ENCODE peak calls at places on chromosomes 3 and 15, in five cellular contexts. One of them, this sample, is unnamed.

GRCh38 chr15:99719096-99719541 is 14.1 kb downstream of the LYSMD4 start:
- DNase-seq in OCI-LY7: no peak
- DNase-seq in PC-3: peak; percentile 47
- DNase-seq in GM23338: no peak
- DNase-seq in SK-N-SH: no peak
- DNase-seq in this sample: no peak

GRCh38 chr3:16739416-16740091 is 134.3 kb upstream of the DAZL start:
- DNase-seq in OCI-LY7: no peak
- DNase-seq in PC-3: peak; percentile 22
- DNase-seq in GM23338: no peak
- DNase-seq in SK-N-SH: no peak
- DNase-seq in this sample: no peak

GRCh38 chr3:49296781-49297420 is 19.9 kb upstream of the C3orf62 start:
- DNase-seq in OCI-LY7: no peak
- DNase-seq in PC-3: no peak
- DNase-seq in GM23338: no peak
- DNase-seq in SK-N-SH: no peak
- DNase-seq in this sample: no peak

GRCh38 chr3:115550285-115550741 is 73.0 kb upstream of the GAP43 start:
- DNase-seq in OCI-LY7: no peak
- DNase-seq in PC-3: no peak
- DNase-seq in GM23338: no peak
- DNase-seq in SK-N-SH: no peak
- DNase-seq in this sample: no peak

GRCh38 chr15:58462547-58462946 is 30.8 kb downstream of the LIPC start:
- DNase-seq in OCI-LY7: peak; percentile 15
- DNase-seq in PC-3: peak; percentile 67
- DNase-seq in GM23338: no peak
- DNase-seq in SK-N-SH: no peak
- DNase-seq in this sample: no peak

GRCh38 chr3:55639143-55639542 is 152.0 kb upstream of the WNT5A start:
- DNase-seq in OCI-LY7: no peak
- DNase-seq in PC-3: no peak
- DNase-seq in GM23338: no peak
- DNase-seq in SK-N-SH: no peak
- DNase-seq in this sample: no peak

GRCh38 chr15:93005133-93005532 is 83.9 kb downstream of the RGMA start:
- DNase-seq in OCI-LY7: no peak
- DNase-seq in PC-3: no peak
- DNase-seq in GM23338: no peak
- DNase-seq in SK-N-SH: no peak
- DNase-seq in this sample: no peak

GRCh38 chr3:15327941-15328340 is 4.4 kb downstream of the SH3BP5 start:
- DNase-seq in OCI-LY7: peak; percentile 71
- DNase-seq in PC-3: peak; percentile 94
- DNase-seq in GM23338: no peak
- DNase-seq in SK-N-SH: no peak
- DNase-seq in this sample: no peak

GRCh38 chr3:123081718-123082369 is 15.0 kb downstream of the PDIA5 start:
- DNase-seq in OCI-LY7: no peak
- DNase-seq in PC-3: no peak
- DNase-seq in GM23338: no peak
- DNase-seq in SK-N-SH: peak; percentile 66
- DNase-seq in this sample: no peak

GRCh38 chr15:29566914-29567313 is 255.4 kb downstream of the TJP1 start:
- DNase-seq in OCI-LY7: no peak
- DNase-seq in PC-3: no peak
- DNase-seq in GM23338: no peak
- DNase-seq in SK-N-SH: no peak
- DNase-seq in this sample: no peak

GRCh38 chr15:101664303-101664913 is 12.2 kb upstream of the TM2D3 start:
- DNase-seq in OCI-LY7: peak; percentile 29
- DNase-seq in PC-3: peak; percentile 48
- DNase-seq in GM23338: peak; percentile 51
- DNase-seq in SK-N-SH: no peak
- DNase-seq in this sample: no peak

GRCh38 chr3:108271626-108272025 is 24.7 kb upstream of the HHLA2 start:
- DNase-seq in OCI-LY7: no peak
- DNase-seq in PC-3: no peak
- DNase-seq in GM23338: no peak
- DNase-seq in SK-N-SH: no peak
- DNase-seq in this sample: no peak

GRCh38 chr15:57218826-57219576 is 157.3 kb upstream of the CGNL1 start:
- DNase-seq in OCI-LY7: peak; percentile 38
- DNase-seq in PC-3: no peak
- DNase-seq in GM23338: peak; percentile 87
- DNase-seq in SK-N-SH: peak; percentile 27
- DNase-seq in this sample: no peak

GRCh38 chr3:159919873-159920272 is 68.8 kb upstream of the IL12A start:
- DNase-seq in OCI-LY7: no peak
- DNase-seq in PC-3: peak; percentile 96
- DNase-seq in GM23338: no peak
- DNase-seq in SK-N-SH: no peak
- DNase-seq in this sample: no peak

GRCh38 chr3:118968111-118968510 is 66.5 kb downstream of the IGSF11 start:
- DNase-seq in OCI-LY7: peak; percentile 3
- DNase-seq in PC-3: no peak
- DNase-seq in GM23338: peak; percentile 83
- DNase-seq in SK-N-SH: no peak
- DNase-seq in this sample: no peak

GRCh38 chr15:42749266-42749665 is 12.3 kb upstream of the CDAN1 start:
- DNase-seq in OCI-LY7: peak; percentile 23
- DNase-seq in PC-3: no peak
- DNase-seq in GM23338: no peak
- DNase-seq in SK-N-SH: no peak
- DNase-seq in this sample: no peak

GRCh38 chr15:100940785-100941379 is 21.7 kb downstream of the LRRK1 start:
- DNase-seq in OCI-LY7: peak; percentile 68
- DNase-seq in PC-3: no peak
- DNase-seq in GM23338: no peak
- DNase-seq in SK-N-SH: no peak
- DNase-seq in this sample: no peak

GRCh38 chr3:128226794-128227399 is 73.6 kb downstream of the EEFSEC start:
- DNase-seq in OCI-LY7: peak; percentile 36
- DNase-seq in PC-3: peak; percentile 39
- DNase-seq in GM23338: peak; percentile 71
- DNase-seq in SK-N-SH: peak; percentile 77
- DNase-seq in this sample: peak; percentile 10

GRCh38 chr15:66625531-66625930 is 59.7 kb upstream of the LCTL start:
- DNase-seq in OCI-LY7: no peak
- DNase-seq in PC-3: no peak
- DNase-seq in GM23338: no peak
- DNase-seq in SK-N-SH: no peak
- DNase-seq in this sample: no peak

GRCh38 chr3:66723231-66723630 is 222.4 kb upstream of the LRIG1 start:
- DNase-seq in OCI-LY7: no peak
- DNase-seq in PC-3: no peak
- DNase-seq in GM23338: no peak
- DNase-seq in SK-N-SH: no peak
- DNase-seq in this sample: no peak

GRCh38 chr15:100596792-100597191 is 5.2 kb downstream of the LINS1 start:
- DNase-seq in OCI-LY7: no peak
- DNase-seq in PC-3: no peak
- DNase-seq in GM23338: no peak
- DNase-seq in SK-N-SH: no peak
- DNase-seq in this sample: no peak

GRCh38 chr15:96358795-96359190 is 28.3 kb downstream of the NR2F2 start:
- DNase-seq in OCI-LY7: no peak
- DNase-seq in PC-3: no peak
- DNase-seq in GM23338: no peak
- DNase-seq in SK-N-SH: peak; percentile 17
- DNase-seq in this sample: no peak

GRCh38 chr3:23385327-23385726 is 182.2 kb downstream of the UBE2E2 start:
- DNase-seq in OCI-LY7: peak; percentile 56
- DNase-seq in PC-3: no peak
- DNase-seq in GM23338: no peak
- DNase-seq in SK-N-SH: no peak
- DNase-seq in this sample: no peak

DNA sequence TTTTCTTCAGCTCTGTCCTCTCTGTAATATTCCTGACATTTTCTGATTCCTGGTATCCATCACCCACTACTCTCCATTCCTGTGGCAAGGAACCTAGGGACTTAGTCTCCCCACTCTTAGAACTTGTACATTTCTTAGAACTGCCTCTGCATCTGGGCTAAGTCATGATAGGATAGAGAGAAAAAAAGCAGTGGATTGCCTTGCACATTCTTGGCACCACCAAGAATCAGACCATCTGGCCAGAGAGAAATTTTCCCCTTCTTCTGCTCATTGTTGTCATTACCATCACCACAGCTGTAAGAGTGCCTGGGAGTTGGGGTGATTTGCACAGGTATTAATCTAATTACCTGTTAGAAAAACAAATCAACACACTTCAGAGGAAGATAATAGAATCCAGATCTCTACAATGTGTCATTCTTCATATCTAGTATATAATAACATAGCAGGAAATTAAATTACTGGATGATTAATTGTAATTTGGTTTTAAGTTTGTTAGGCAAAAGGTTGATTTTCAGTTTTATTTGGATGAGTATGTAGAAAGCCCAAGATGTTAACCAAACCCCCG is 264.8 kb upstream of the ZPLD1 start:
- DNase-seq in OCI-LY7: no peak
- DNase-seq in PC-3: no peak
- DNase-seq in GM23338: no peak
- DNase-seq in SK-N-SH: peak; percentile 27
- DNase-seq in this sample: no peak
- TF ChIP-seq EZH2phosphoT487 in OCI-LY7: no peak
- TF ChIP-seq EZH2phosphoT487 in PC-3: no peak
- TF ChIP-seq EZH2phosphoT487 in GM23338: no peak
- TF ChIP-seq EZH2phosphoT487 in SK-N-SH: no peak
- TF ChIP-seq EZH2phosphoT487 in this sample: no peak

GRCh38 chr15:64490598-64491259 is 30.4 kb downstream of the ZNF609 start:
- DNase-seq in OCI-LY7: no peak
- DNase-seq in PC-3: no peak
- DNase-seq in GM23338: no peak
- DNase-seq in SK-N-SH: no peak
- DNase-seq in this sample: no peak
- TF ChIP-seq EZH2phosphoT487 in OCI-LY7: no peak
- TF ChIP-seq EZH2phosphoT487 in PC-3: no peak
- TF ChIP-seq EZH2phosphoT487 in GM23338: no peak
- TF ChIP-seq EZH2phosphoT487 in SK-N-SH: no peak
- TF ChIP-seq EZH2phosphoT487 in this sample: no peak

GRCh38 chr3:53238881-53239280 is 16.9 kb downstream of the TKT start:
- DNase-seq in OCI-LY7: no peak
- DNase-seq in PC-3: no peak
- DNase-seq in GM23338: no peak
- DNase-seq in SK-N-SH: no peak
- DNase-seq in this sample: no peak
- TF ChIP-seq EZH2phosphoT487 in OCI-LY7: no peak
- TF ChIP-seq EZH2phosphoT487 in PC-3: no peak
- TF ChIP-seq EZH2phosphoT487 in GM23338: no peak
- TF ChIP-seq EZH2phosphoT487 in SK-N-SH: no peak
- TF ChIP-seq EZH2phosphoT487 in this sample: no peak

GRCh38 chr15:48440084-48440483 is 108.9 kb downstream of the DUT start:
- DNase-seq in OCI-LY7: no peak
- DNase-seq in PC-3: no peak
- DNase-seq in GM23338: peak; percentile 79
- DNase-seq in SK-N-SH: no peak
- DNase-seq in this sample: no peak
- TF ChIP-seq EZH2phosphoT487 in OCI-LY7: no peak
- TF ChIP-seq EZH2phosphoT487 in PC-3: no peak
- TF ChIP-seq EZH2phosphoT487 in GM23338: no peak
- TF ChIP-seq EZH2phosphoT487 in SK-N-SH: no peak
- TF ChIP-seq EZH2phosphoT487 in this sample: no peak

GRCh38 chr3:64917914-64918313 is 230.1 kb upstream of the ADAMTS9 start:
- DNase-seq in OCI-LY7: no peak
- DNase-seq in PC-3: no peak
- DNase-seq in GM23338: no peak
- DNase-seq in SK-N-SH: no peak
- DNase-seq in this sample: no peak

GRCh38 chr3:64916192-64916798 is 228.5 kb upstream of the ADAMTS9 start:
- DNase-seq in OCI-LY7: no peak
- DNase-seq in PC-3: no peak
- DNase-seq in GM23338: no peak
- DNase-seq in SK-N-SH: no peak
- DNase-seq in this sample: no peak

GRCh38 chr3:64913515-64913914 is 225.7 kb upstream of the ADAMTS9 start:
- DNase-seq in OCI-LY7: no peak
- DNase-seq in PC-3: no peak
- DNase-seq in GM23338: no peak
- DNase-seq in SK-N-SH: no peak
- DNase-seq in this sample: no peak

GRCh38 chr3:64916937-64917336 is 229.1 kb upstream of the ADAMTS9 start:
- DNase-seq in OCI-LY7: no peak
- DNase-seq in PC-3: no peak
- DNase-seq in GM23338: peak; percentile 75
- DNase-seq in SK-N-SH: no peak
- DNase-seq in this sample: no peak

DNA sequence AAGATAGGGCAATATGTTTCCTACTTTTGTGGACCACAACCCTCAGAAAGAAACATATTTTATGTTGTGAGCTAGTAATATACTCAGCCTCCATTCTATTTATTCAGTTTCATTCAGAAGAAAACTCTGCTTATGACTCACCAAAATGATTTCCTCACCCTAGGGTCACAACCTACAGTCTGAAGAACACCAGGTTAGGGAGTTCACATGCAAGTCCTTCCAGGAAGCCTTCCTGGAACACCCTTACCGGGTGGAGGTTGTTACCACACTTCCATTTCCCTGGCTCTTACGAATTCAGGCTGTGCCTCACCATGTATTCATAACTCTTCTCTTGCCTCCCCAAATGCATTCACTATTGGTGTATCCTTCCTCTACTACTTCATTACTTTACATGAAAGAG is 228.0 kb upstream of the ADAMTS9 start:
- DNase-seq in OCI-LY7: no peak
- DNase-seq in PC-3: no peak
- DNase-seq in GM23338: no peak
- DNase-seq in SK-N-SH: no peak
- DNase-seq in this sample: no peak
- TF ChIP-seq EZH2phosphoT487 in OCI-LY7: no peak
- TF ChIP-seq EZH2phosphoT487 in PC-3: no peak
- TF ChIP-seq EZH2phosphoT487 in GM23338: no peak
- TF ChIP-seq EZH2phosphoT487 in SK-N-SH: no peak
- TF ChIP-seq EZH2phosphoT487 in this sample: no peak

DNA sequence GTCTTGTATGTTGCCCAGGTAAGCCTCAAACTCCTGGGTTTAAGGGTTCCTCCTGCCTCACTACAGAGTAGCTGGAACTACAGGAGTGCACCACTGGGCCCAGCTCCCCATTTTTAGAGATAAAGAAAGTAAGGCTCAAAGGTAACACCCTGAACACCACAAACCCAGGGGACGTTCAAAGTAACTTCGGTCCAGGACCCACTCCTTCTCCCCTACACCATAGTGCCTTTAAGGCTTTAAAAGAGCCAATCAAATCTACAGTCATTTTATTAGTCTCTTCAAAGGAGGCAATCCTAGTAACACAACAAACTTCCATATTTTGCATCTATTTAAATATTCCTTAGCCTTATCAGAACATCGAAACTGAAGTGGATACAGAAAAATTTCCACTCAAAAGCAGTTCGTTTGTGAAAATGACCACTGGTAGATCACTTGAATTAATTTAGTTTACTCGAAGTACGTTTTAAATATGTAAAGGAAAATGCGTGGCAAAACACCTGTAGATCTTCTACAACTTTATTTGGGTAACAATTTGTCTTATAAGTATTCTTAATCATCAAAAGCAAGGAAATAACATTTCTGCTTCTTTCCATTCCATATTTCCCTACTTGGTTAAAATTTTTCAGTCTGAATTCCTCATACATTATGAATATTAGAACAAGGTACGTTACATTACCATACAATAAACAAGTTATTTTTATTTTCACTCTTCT is 1.8 kb downstream of the STAG1 start:
- DNase-seq in OCI-LY7: peak; percentile 51
- DNase-seq in PC-3: peak; percentile 1
- DNase-seq in GM23338: no peak
- DNase-seq in SK-N-SH: no peak
- DNase-seq in this sample: no peak
- TF ChIP-seq EZH2phosphoT487 in OCI-LY7: no peak
- TF ChIP-seq EZH2phosphoT487 in PC-3: no peak
- TF ChIP-seq EZH2phosphoT487 in GM23338: no peak
- TF ChIP-seq EZH2phosphoT487 in SK-N-SH: no peak
- TF ChIP-seq EZH2phosphoT487 in this sample: no peak

This sample was measured in HCT116.